ENCODE peak calls at places on chromosome 3, in nine cellular contexts. One of them, this sample, is unnamed.

GRCh38 chr3:49351521-49352011 is 6.6 kb downstream of the GPX1 start:
- DNase-seq in GM23338: no peak
- DNase-seq in OCI-LY7: no peak
- DNase-seq in neural progenitor cell: no peak
- DNase-seq in MM.1S: no peak
- DNase-seq in GM23248: peak
- DNase-seq in HCT116: no peak
- DNase-seq in SK-N-SH: no peak
- DNase-seq in hepatocyte: peak
- DNase-seq in this sample: peak

GRCh38 chr3:133655731-133656130 is 6.0 kb downstream of the TOPBP1 start:
- DNase-seq in GM23248: no peak
- DNase-seq in SK-N-SH: no peak
- DNase-seq in hepatocyte: no peak
- DNase-seq in OCI-LY7: no peak
- DNase-seq in GM23338: no peak
- DNase-seq in neural progenitor cell: no peak
- DNase-seq in MM.1S: no peak
- DNase-seq in HCT116: no peak
- DNase-seq in this sample: no peak

GRCh38 chr3:11581237-11582122 is 62.2 kb downstream of the VGLL4 start:
- DNase-seq in SK-N-SH: no peak
- DNase-seq in OCI-LY7: no peak
- DNase-seq in MM.1S: no peak
- DNase-seq in HCT116: no peak
- DNase-seq in GM23338: no peak
- DNase-seq in hepatocyte: no peak
- DNase-seq in GM23248: peak
- DNase-seq in neural progenitor cell: peak
- DNase-seq in this sample: no peak

GRCh38 chr3:134357914-134358811 is 16.1 kb downstream of the AMOTL2 start:
- DNase-seq in neural progenitor cell: no peak
- DNase-seq in GM23338: no peak
- DNase-seq in SK-N-SH: peak
- DNase-seq in HCT116: peak
- DNase-seq in MM.1S: peak
- DNase-seq in hepatocyte: peak
- DNase-seq in GM23248: peak
- DNase-seq in OCI-LY7: peak
- DNase-seq in this sample: peak

GRCh38 chr3:44932986-44933944 is 42.7 kb downstream of the ZDHHC3 start:
- DNase-seq in SK-N-SH: no peak
- DNase-seq in HCT116: no peak
- DNase-seq in OCI-LY7: no peak
- DNase-seq in GM23338: no peak
- DNase-seq in neural progenitor cell: no peak
- DNase-seq in MM.1S: no peak
- DNase-seq in GM23248: no peak
- DNase-seq in hepatocyte: no peak
- DNase-seq in this sample: no peak

GRCh38 chr3:192246847-192247520 is 480.4 kb downstream of the FGF12 start:
- DNase-seq in GM23338: no peak
- DNase-seq in HCT116: no peak
- DNase-seq in hepatocyte: no peak
- DNase-seq in neural progenitor cell: no peak
- DNase-seq in MM.1S: no peak
- DNase-seq in SK-N-SH: no peak
- DNase-seq in GM23248: no peak
- DNase-seq in OCI-LY7: no peak
- DNase-seq in this sample: no peak

GRCh38 chr3:108493862-108494261 is 16.5 kb downstream of the MYH15 start:
- DNase-seq in hepatocyte: no peak
- DNase-seq in OCI-LY7: no peak
- DNase-seq in HCT116: peak
- DNase-seq in MM.1S: no peak
- DNase-seq in GM23248: peak
- DNase-seq in GM23338: peak
- DNase-seq in SK-N-SH: peak
- DNase-seq in neural progenitor cell: peak
- DNase-seq in this sample: peak

GRCh38 chr3:156620260-156620659 is 54.1 kb upstream of the TIPARP start:
- DNase-seq in GM23338: no peak
- DNase-seq in OCI-LY7: no peak
- DNase-seq in GM23248: peak
- DNase-seq in SK-N-SH: no peak
- DNase-seq in neural progenitor cell: no peak
- DNase-seq in hepatocyte: peak
- DNase-seq in HCT116: no peak
- DNase-seq in MM.1S: no peak
- DNase-seq in this sample: peak

GRCh38 chr3:122993573-122993972 is 34.0 kb downstream of the SEMA5B start:
- DNase-seq in neural progenitor cell: peak
- DNase-seq in hepatocyte: no peak
- DNase-seq in GM23338: no peak
- DNase-seq in GM23248: no peak
- DNase-seq in SK-N-SH: peak
- DNase-seq in HCT116: no peak
- DNase-seq in MM.1S: no peak
- DNase-seq in OCI-LY7: no peak
- DNase-seq in this sample: no peak

GRCh38 chr3:120429921-120430361 is 20.9 kb downstream of the FSTL1 start:
- DNase-seq in MM.1S: no peak
- DNase-seq in SK-N-SH: no peak
- DNase-seq in neural progenitor cell: no peak
- DNase-seq in GM23248: peak
- DNase-seq in hepatocyte: no peak
- DNase-seq in HCT116: no peak
- DNase-seq in GM23338: no peak
- DNase-seq in OCI-LY7: no peak
- DNase-seq in this sample: no peak

GRCh38 chr3:185337231-185337816 is 25.6 kb upstream of the MAP3K13 start:
- DNase-seq in hepatocyte: no peak
- DNase-seq in MM.1S: no peak
- DNase-seq in GM23248: no peak
- DNase-seq in neural progenitor cell: no peak
- DNase-seq in SK-N-SH: no peak
- DNase-seq in HCT116: no peak
- DNase-seq in OCI-LY7: no peak
- DNase-seq in GM23338: no peak
- DNase-seq in this sample: peak

GRCh38 chr3:9703736-9704342 is at the start of gene CPNE9:
- DNase-seq in neural progenitor cell: peak
- DNase-seq in MM.1S: no peak
- DNase-seq in HCT116: no peak
- DNase-seq in GM23338: peak
- DNase-seq in OCI-LY7: no peak
- DNase-seq in GM23248: peak
- DNase-seq in SK-N-SH: peak
- DNase-seq in hepatocyte: no peak
- DNase-seq in this sample: no peak

GRCh38 chr3:57691411-57692133 is 1.3 kb downstream of the DENND6A start:
- DNase-seq in GM23248: peak
- DNase-seq in OCI-LY7: peak
- DNase-seq in SK-N-SH: no peak
- DNase-seq in MM.1S: no peak
- DNase-seq in GM23338: peak
- DNase-seq in hepatocyte: no peak
- DNase-seq in HCT116: no peak
- DNase-seq in neural progenitor cell: no peak
- DNase-seq in this sample: no peak

GRCh38 chr3:139686624-139687023 is 8.9 kb upstream of the NMNAT3 start:
- DNase-seq in MM.1S: no peak
- DNase-seq in GM23338: no peak
- DNase-seq in HCT116: no peak
- DNase-seq in GM23248: no peak
- DNase-seq in OCI-LY7: no peak
- DNase-seq in hepatocyte: no peak
- DNase-seq in SK-N-SH: no peak
- DNase-seq in neural progenitor cell: no peak
- DNase-seq in this sample: no peak

GRCh38 chr3:46903341-46904302 is 26.1 kb downstream of the PTH1R start:
- DNase-seq in hepatocyte: no peak
- DNase-seq in MM.1S: no peak
- DNase-seq in OCI-LY7: no peak
- DNase-seq in SK-N-SH: no peak
- DNase-seq in HCT116: no peak
- DNase-seq in GM23338: no peak
- DNase-seq in GM23248: peak
- DNase-seq in neural progenitor cell: no peak
- DNase-seq in this sample: peak

GRCh38 chr3:77411990-77412389 is 372.1 kb downstream of the ROBO2 start:
- DNase-seq in OCI-LY7: no peak
- DNase-seq in GM23338: no peak
- DNase-seq in hepatocyte: no peak
- DNase-seq in SK-N-SH: no peak
- DNase-seq in HCT116: no peak
- DNase-seq in MM.1S: no peak
- DNase-seq in neural progenitor cell: no peak
- DNase-seq in GM23248: peak
- DNase-seq in this sample: peak

GRCh38 chr3:77411334-77411733 is 371.4 kb downstream of the ROBO2 start:
- DNase-seq in hepatocyte: no peak
- DNase-seq in HCT116: no peak
- DNase-seq in neural progenitor cell: no peak
- DNase-seq in GM23338: no peak
- DNase-seq in MM.1S: no peak
- DNase-seq in GM23248: no peak
- DNase-seq in OCI-LY7: no peak
- DNase-seq in SK-N-SH: no peak
- DNase-seq in this sample: no peak

GRCh38 chr3:77412591-77412990 is 372.7 kb downstream of the ROBO2 start:
- DNase-seq in MM.1S: no peak
- DNase-seq in hepatocyte: no peak
- DNase-seq in SK-N-SH: no peak
- DNase-seq in GM23338: no peak
- DNase-seq in GM23248: peak
- DNase-seq in HCT116: no peak
- DNase-seq in neural progenitor cell: no peak
- DNase-seq in OCI-LY7: no peak
- DNase-seq in this sample: peak

GRCh38 chr3:77407454-77407853 is 367.6 kb downstream of the ROBO2 start:
- DNase-seq in SK-N-SH: no peak
- DNase-seq in hepatocyte: no peak
- DNase-seq in HCT116: no peak
- DNase-seq in neural progenitor cell: peak
- DNase-seq in OCI-LY7: no peak
- DNase-seq in MM.1S: no peak
- DNase-seq in GM23248: no peak
- DNase-seq in GM23338: no peak
- DNase-seq in this sample: no peak
- TF ChIP-seq EZH2phosphoT487 in SK-N-SH: no peak
- TF ChIP-seq EZH2phosphoT487 in hepatocyte: no peak
- TF ChIP-seq EZH2phosphoT487 in HCT116: no peak
- TF ChIP-seq EZH2phosphoT487 in neural progenitor cell: peak
- TF ChIP-seq EZH2phosphoT487 in OCI-LY7: no peak
- TF ChIP-seq EZH2phosphoT487 in MM.1S: no peak
- TF ChIP-seq EZH2phosphoT487 in GM23248: no peak
- TF ChIP-seq EZH2phosphoT487 in GM23338: no peak
- TF ChIP-seq EZH2phosphoT487 in this sample: no peak

DNA sequence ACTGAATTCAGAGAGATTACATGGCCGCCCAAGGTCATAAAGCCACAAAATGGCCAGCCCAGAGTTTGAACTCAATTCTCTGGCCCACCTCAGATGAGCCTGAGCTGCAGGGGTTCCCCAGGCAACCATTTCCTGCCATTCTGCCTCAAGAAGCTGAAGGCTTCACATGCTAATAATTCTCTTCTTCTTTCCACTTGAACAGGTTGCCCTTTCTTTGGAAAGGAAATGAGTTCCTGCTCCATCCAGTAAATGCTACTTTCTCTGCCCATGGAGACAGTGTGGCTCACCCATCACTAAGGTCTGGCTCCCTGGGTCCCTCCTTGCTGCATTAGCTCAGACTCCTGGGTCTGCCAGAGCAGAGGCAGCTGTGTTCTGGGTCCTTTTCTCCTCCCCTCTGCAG is 48.2 kb downstream of the TRIM42 start:
- DNase-seq in neural progenitor cell: no peak
- DNase-seq in GM23248: no peak
- DNase-seq in SK-N-SH: no peak
- DNase-seq in HCT116: no peak
- DNase-seq in GM23338: no peak
- DNase-seq in MM.1S: no peak
- DNase-seq in hepatocyte: no peak
- DNase-seq in OCI-LY7: peak
- DNase-seq in this sample: no peak
- TF ChIP-seq EZH2phosphoT487 in neural progenitor cell: no peak
- TF ChIP-seq EZH2phosphoT487 in GM23248: no peak
- TF ChIP-seq EZH2phosphoT487 in SK-N-SH: no peak
- TF ChIP-seq EZH2phosphoT487 in HCT116: no peak
- TF ChIP-seq EZH2phosphoT487 in GM23338: no peak
- TF ChIP-seq EZH2phosphoT487 in MM.1S: no peak
- TF ChIP-seq EZH2phosphoT487 in hepatocyte: no peak
- TF ChIP-seq EZH2phosphoT487 in OCI-LY7: no peak
- TF ChIP-seq EZH2phosphoT487 in this sample: no peak

GRCh38 chr3:37216597-37217097 is 42.3 kb upstream of the LRRFIP2 start:
- DNase-seq in MM.1S: no peak
- DNase-seq in hepatocyte: no peak
- DNase-seq in OCI-LY7: no peak
- DNase-seq in SK-N-SH: no peak
- DNase-seq in GM23338: no peak
- DNase-seq in GM23248: no peak
- DNase-seq in HCT116: no peak
- DNase-seq in neural progenitor cell: no peak
- DNase-seq in this sample: no peak
- TF ChIP-seq EZH2phosphoT487 in MM.1S: no peak
- TF ChIP-seq EZH2phosphoT487 in hepatocyte: no peak
- TF ChIP-seq EZH2phosphoT487 in OCI-LY7: no peak
- TF ChIP-seq EZH2phosphoT487 in SK-N-SH: no peak
- TF ChIP-seq EZH2phosphoT487 in GM23338: no peak
- TF ChIP-seq EZH2phosphoT487 in GM23248: no peak
- TF ChIP-seq EZH2phosphoT487 in HCT116: no peak
- TF ChIP-seq EZH2phosphoT487 in neural progenitor cell: no peak
- TF ChIP-seq EZH2phosphoT487 in this sample: no peak

GRCh38 chr3:13016726-13017255 is 56.4 kb downstream of the IQSEC1 start:
- DNase-seq in GM23338: no peak
- DNase-seq in MM.1S: peak
- DNase-seq in GM23248: no peak
- DNase-seq in hepatocyte: no peak
- DNase-seq in SK-N-SH: no peak
- DNase-seq in HCT116: no peak
- DNase-seq in OCI-LY7: no peak
- DNase-seq in neural progenitor cell: no peak
- DNase-seq in this sample: no peak

GRCh38 chr3:13018039-13018431 is 55.2 kb downstream of the IQSEC1 start:
- DNase-seq in SK-N-SH: peak
- DNase-seq in hepatocyte: no peak
- DNase-seq in GM23338: no peak
- DNase-seq in HCT116: no peak
- DNase-seq in neural progenitor cell: peak
- DNase-seq in OCI-LY7: no peak
- DNase-seq in GM23248: peak
- DNase-seq in MM.1S: no peak
- DNase-seq in this sample: no peak

GRCh38 chr3:13016083-13016725 is 57.0 kb downstream of the IQSEC1 start:
- DNase-seq in OCI-LY7: peak
- DNase-seq in neural progenitor cell: no peak
- DNase-seq in MM.1S: peak
- DNase-seq in SK-N-SH: no peak
- DNase-seq in GM23338: no peak
- DNase-seq in HCT116: no peak
- DNase-seq in GM23248: peak
- DNase-seq in hepatocyte: no peak
- DNase-seq in this sample: no peak

GRCh38 chr3:13018561-13019242 is 54.5 kb downstream of the IQSEC1 start:
- DNase-seq in SK-N-SH: no peak
- DNase-seq in HCT116: no peak
- DNase-seq in neural progenitor cell: no peak
- DNase-seq in OCI-LY7: peak
- DNase-seq in hepatocyte: no peak
- DNase-seq in GM23338: no peak
- DNase-seq in MM.1S: no peak
- DNase-seq in GM23248: peak
- DNase-seq in this sample: no peak

GRCh38 chr3:13017361-13018038 is 55.7 kb downstream of the IQSEC1 start:
- DNase-seq in GM23338: no peak
- DNase-seq in OCI-LY7: no peak
- DNase-seq in HCT116: no peak
- DNase-seq in SK-N-SH: no peak
- DNase-seq in MM.1S: no peak
- DNase-seq in GM23248: no peak
- DNase-seq in neural progenitor cell: no peak
- DNase-seq in hepatocyte: no peak
- DNase-seq in this sample: no peak
- TF ChIP-seq EZH2phosphoT487 in GM23338: no peak
- TF ChIP-seq EZH2phosphoT487 in OCI-LY7: no peak
- TF ChIP-seq EZH2phosphoT487 in HCT116: no peak
- TF ChIP-seq EZH2phosphoT487 in SK-N-SH: no peak
- TF ChIP-seq EZH2phosphoT487 in MM.1S: no peak
- TF ChIP-seq EZH2phosphoT487 in GM23248: no peak
- TF ChIP-seq EZH2phosphoT487 in neural progenitor cell: no peak
- TF ChIP-seq EZH2phosphoT487 in hepatocyte: no peak
- TF ChIP-seq EZH2phosphoT487 in this sample: no peak